ENCODE peak calls at places on chromosomes 7 and 10, in ten cellular contexts. N is psoas muscle, I is heart right ventricle, J is stomach, H is hepatocyte, U is adrenal gland, X is pancreas, C is HCT116, K is colonic mucosa, T is left ventricle myocardium inferior. V is an unnamed sample.

GRCh38 chr10:35888400-35888799 is 246.3 kb upstream of the FZD8 start:
- DNase-seq in N (no peak), I (no peak), J (no peak), H (no peak), U (no peak), X (no peak), C (no peak), K (no peak), T (no peak), V (no peak)

GRCh38 chr10:88095291-88095721 is 231.9 kb downstream of the PTEN start:
- DNase-seq in N (no peak), I (no peak), J (no peak), H (peak), U (no peak), X (no peak), C (no peak), K (no peak), T (no peak), V (no peak)

GRCh38 chr10:110576220-110576619 is 8.7 kb downstream of the SMC3 start:
- DNase-seq in N (no peak), I (no peak), J (no peak), H (no peak), U (no peak), X (no peak), C (no peak), K (no peak), T (no peak), V (no peak)

GRCh38 chr7:108114117-108114841 is 15.9 kb downstream of the LAMB4 start:
- DNase-seq in N (no peak), I (peak), J (no peak), H (peak), U (no peak), X (no peak), C (peak), K (no peak), T (no peak), V (no peak)

GRCh38 chr10:114396455-114396854 is 7.8 kb downstream of the AFAP1L2 start:
- DNase-seq in N (no peak), I (no peak), J (no peak), H (no peak), U (no peak), X (no peak), C (no peak), K (no peak), T (no peak), V (no peak)

GRCh38 chr10:35399414-35400009 is 63.2 kb downstream of the CCNY start:
- DNase-seq in N (no peak), I (no peak), J (no peak), H (no peak), U (no peak), X (no peak), C (no peak), K (no peak), T (no peak), V (no peak)

GRCh38 chr7:44471850-44472249 is 18.6 kb downstream of the NUDCD3 start:
- DNase-seq in N (no peak), I (no peak), J (no peak), H (no peak), U (no peak), X (no peak), C (no peak), K (no peak), T (no peak), V (no peak)

GRCh38 chr10:114427124-114427852 is 23.0 kb upstream of the AFAP1L2 start:
- DNase-seq in N (no peak), I (no peak), J (no peak), H (no peak), U (no peak), X (no peak), C (no peak), K (no peak), T (no peak), V (no peak)

GRCh38 chr10:60069311-60069710 is 163.0 kb upstream of the CCDC6 start:
- DNase-seq in N (no peak), I (no peak), J (no peak), H (no peak), U (no peak), X (no peak), C (no peak), K (no peak), T (no peak), V (no peak)

GRCh38 chr7:113636727-113637421 is 281.9 kb downstream of the PPP1R3A start:
- DNase-seq in N (no peak), I (no peak), J (no peak), H (no peak), U (no peak), X (no peak), C (no peak), K (no peak), T (no peak), V (no peak)

GRCh38 chr10:9215121-9215520 is 1160.6 kb downstream of the GATA3 start:
- DNase-seq in N (no peak), I (no peak), J (no peak), H (no peak), U (no peak), X (no peak), C (no peak), K (no peak), T (no peak), V (no peak)

GRCh38 chr10:3792710-3793219 is 7.8 kb upstream of the KLF6 start:
- DNase-seq in N (no peak), I (no peak), J (no peak), H (no peak), U (no peak), X (no peak), C (no peak), K (peak), T (no peak), V (no peak)

GRCh38 chr7:95589031-95589430 is 7.3 kb downstream of the PDK4 start:
- DNase-seq in N (no peak), I (no peak), J (no peak), H (no peak), U (no peak), X (no peak), C (no peak), K (no peak), T (no peak), V (no peak)

GRCh38 chr10:19874791-19875190 is 58.6 kb downstream of the PLXDC2 start:
- DNase-seq in N (no peak), I (no peak), J (no peak), H (no peak), U (no peak), X (no peak), C (no peak), K (no peak), T (no peak), V (no peak)

GRCh38 chr10:88330174-88330573 is 252.9 kb downstream of the RNLS start:
- DNase-seq in N (no peak), I (no peak), J (no peak), H (no peak), U (no peak), X (no peak), C (no peak), K (no peak), T (no peak), V (no peak)

GRCh38 chr7:55127622-55128081 is 108.8 kb downstream of the EGFR start:
- DNase-seq in N (no peak), I (peak), J (no peak), H (no peak), U (no peak), X (no peak), C (no peak), K (peak), T (no peak), V (peak)

GRCh38 chr7:55130079-55130476 is 111.3 kb downstream of the EGFR start:
- DNase-seq in N (no peak), I (no peak), J (no peak), H (no peak), U (no peak), X (no peak), C (no peak), K (no peak), T (no peak), V (peak)

GRCh38 chr7:55130554-55131198 is 111.9 kb downstream of the EGFR start:
- DNase-seq in N (peak), I (peak), J (no peak), H (no peak), U (peak), X (no peak), C (no peak), K (no peak), T (peak), V (peak)

GRCh38 chr7:55128693-55129394 is 110.0 kb downstream of the EGFR start:
- DNase-seq in N (peak), I (peak), J (no peak), H (no peak), U (no peak), X (no peak), C (no peak), K (no peak), T (peak), V (no peak)

GRCh38 chr7:55129409-55130078 is 110.7 kb downstream of the EGFR start:
- DNase-seq in N (no peak), I (no peak), J (no peak), H (no peak), U (no peak), X (no peak), C (no peak), K (peak), T (no peak), V (no peak)
- TF ChIP-seq CTCF in N (no peak), I (no peak), J (no peak), H (no peak), U (no peak), X (no peak), C (no peak), K (no peak), T (no peak), V (no peak)

DNA sequence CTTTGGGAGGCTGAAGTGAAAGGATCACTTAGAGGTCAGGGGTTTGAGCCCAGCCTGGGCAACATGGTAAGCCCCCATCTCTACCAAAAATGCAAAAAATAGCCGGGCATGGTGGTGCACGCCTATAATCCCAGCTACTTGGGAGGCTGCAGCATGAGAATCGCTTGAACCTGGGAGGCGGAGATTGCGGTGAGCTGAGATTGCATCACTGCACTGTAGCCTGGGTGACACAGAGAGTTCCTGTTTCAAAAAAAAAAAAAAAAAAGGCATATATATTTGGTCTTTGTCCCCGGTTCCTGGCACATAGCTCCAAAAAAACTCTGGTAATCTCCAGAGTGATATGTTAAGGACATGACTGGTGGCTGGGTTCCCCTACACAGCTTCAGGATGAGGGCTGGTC is 147.3 kb downstream of the SEC23IP start:
- DNase-seq in N (no peak), I (no peak), J (no peak), H (no peak), U (no peak), X (no peak), C (no peak), K (no peak), T (no peak), V (no peak)
- H3K27ac ChIP-seq in N (no peak), I (no peak), J (no peak), H (no peak), U (no peak), X (no peak), C (no peak), K (no peak), T (no peak), V (no peak)

DNA sequence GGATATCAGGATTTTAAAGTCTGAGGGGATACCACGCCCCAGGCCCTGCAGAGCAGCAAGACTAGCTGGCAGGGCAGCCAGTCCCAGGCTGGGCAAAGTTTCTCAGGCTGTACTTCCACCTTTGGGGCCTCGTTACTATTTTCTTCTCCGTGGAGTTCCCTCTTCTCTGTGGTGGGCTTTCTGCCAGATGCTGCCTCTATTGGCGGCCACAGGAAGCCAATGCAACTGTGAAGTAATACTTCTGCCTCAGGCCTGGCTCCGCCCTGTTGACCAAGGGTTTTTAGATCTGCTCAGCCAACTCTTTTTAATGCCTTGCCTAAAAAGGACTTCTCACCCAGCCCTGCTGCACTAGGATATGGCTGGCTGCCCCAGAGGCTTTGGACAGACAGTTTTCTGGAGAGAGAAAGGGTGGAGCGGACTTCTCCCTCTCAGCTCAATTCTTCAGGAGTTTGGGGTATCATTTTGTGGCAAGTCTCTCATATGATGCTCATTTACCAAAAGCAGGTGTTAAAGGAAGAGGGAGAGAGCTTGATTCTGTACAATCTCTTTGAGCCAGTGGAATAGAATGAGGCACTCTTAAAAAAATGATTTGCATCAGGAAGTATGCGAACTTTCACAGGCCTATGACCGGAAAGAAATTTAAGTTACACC is 67.4 kb downstream of the HHEX start:
- DNase-seq in N (peak), I (peak), J (peak), H (peak), U (peak), X (no peak), C (peak), K (peak), T (peak), V (no peak)
- TF ChIP-seq CTCF in N (no peak), I (peak), J (no peak), H (no peak), U (peak), X (no peak), C (no peak), K (no peak), T (peak), V (no peak)

GRCh38 chr7:98285132-98286092 is 3.9 kb downstream of the BRI3 start:
- DNase-seq in N (no peak), I (no peak), J (no peak), H (no peak), U (peak), X (peak), C (no peak), K (no peak), T (no peak), V (no peak)

GRCh38 chr7:98286093-98286525 is 4.6 kb downstream of the BRI3 start:
- DNase-seq in N (peak), I (peak), J (peak), H (peak), U (peak), X (peak), C (peak), K (peak), T (peak), V (peak)

GRCh38 chr7:98287486-98287959 is 6.0 kb downstream of the BRI3 start:
- DNase-seq in N (no peak), I (no peak), J (peak), H (peak), U (peak), X (peak), C (no peak), K (peak), T (no peak), V (peak)

GRCh38 chr7:98288064-98288823 is 6.8 kb downstream of the BRI3 start:
- DNase-seq in N (no peak), I (no peak), J (no peak), H (no peak), U (peak), X (peak), C (no peak), K (no peak), T (no peak), V (peak)

DNA sequence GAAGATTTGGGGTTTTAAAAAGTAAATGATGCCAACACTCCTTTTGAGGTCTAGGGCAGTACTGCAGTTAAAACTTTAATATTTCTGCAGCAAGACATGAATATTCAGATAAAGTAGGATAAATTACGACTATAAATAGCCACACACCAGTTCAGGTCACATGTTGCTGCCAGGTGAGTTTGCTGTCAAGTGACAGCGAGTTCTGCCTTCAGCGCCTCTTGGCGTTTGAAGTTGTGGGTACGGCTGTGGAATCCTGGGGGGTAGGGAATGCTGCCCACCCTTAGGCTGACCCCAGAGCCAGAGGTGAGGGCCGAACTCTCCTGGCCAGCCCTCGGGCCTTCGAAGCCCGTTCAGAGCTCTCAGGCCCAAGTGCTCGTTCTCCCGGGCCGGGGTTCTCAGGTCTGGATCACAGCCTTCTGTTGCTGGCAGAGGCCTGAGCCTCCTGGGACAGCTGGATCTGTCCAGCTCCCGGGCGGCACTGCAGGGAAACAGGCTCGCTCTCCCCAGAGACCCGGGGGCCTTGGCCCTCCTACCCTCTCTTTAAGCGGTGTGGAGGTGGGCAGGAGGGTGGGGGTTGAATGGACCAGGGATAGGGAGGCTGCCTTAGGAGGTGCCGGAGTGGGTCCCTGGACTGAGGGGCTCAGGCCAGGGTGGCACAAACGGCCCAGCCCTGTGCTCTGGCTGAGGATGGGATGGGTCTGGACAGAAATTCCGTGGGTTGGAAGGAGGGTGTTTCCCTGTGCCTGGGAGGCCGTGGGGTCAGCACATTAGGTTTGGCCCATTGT is 5.4 kb downstream of the BRI3 start:
- DNase-seq in N (peak), I (no peak), J (peak), H (peak), U (peak), X (peak), C (no peak), K (no peak), T (no peak), V (peak)
- H3K27ac ChIP-seq in N (peak), I (peak), J (peak), H (peak), U (peak), X (peak), C (peak), K (peak), T (peak), V (peak)

DNA sequence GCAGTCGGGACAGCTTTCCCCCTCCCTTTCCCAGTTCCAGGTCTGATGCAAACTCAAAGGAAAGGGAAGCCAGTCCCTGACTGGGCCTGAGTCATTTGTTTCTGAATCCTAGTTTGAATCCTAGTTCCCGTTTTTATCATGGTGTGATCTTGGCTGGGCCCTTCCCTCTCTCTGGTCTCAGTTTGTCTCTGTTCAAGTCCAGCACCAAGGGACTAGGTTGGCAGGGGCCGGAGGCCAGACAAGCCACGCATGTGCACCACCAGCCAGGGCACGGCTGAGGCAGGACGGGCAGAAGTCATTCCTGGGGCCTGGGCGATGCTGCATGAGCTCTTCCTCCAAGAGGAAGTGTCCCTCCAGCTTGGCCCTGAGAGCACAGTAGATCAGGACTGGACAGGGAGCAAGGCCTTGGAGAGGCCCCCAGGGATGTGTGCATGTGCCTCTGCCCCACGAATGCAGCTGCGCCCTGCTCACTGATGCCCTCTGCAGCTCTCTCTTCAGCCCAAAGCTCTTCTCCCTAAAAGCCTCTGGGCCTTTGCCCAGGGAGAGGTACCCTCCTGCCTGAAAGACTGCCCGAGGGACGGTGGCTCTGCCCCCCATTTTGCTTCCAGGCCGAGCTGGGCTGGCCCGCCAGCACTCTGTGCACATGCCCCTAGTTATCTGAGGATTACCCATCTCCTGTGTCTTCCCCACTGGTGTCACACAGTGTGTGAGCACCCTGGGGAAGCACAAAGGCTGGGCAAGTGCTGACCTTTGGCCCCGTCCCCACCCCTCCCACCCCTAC is 86.7 kb downstream of the ZMIZ1 start:
- DNase-seq in N (peak), I (peak), J (no peak), H (no peak), U (peak), X (peak), C (no peak), K (no peak), T (peak), V (no peak)
- TF ChIP-seq CTCF in N (no peak), I (peak), J (no peak), H (no peak), U (peak), X (no peak), C (no peak), K (no peak), T (peak), V (no peak)

DNA sequence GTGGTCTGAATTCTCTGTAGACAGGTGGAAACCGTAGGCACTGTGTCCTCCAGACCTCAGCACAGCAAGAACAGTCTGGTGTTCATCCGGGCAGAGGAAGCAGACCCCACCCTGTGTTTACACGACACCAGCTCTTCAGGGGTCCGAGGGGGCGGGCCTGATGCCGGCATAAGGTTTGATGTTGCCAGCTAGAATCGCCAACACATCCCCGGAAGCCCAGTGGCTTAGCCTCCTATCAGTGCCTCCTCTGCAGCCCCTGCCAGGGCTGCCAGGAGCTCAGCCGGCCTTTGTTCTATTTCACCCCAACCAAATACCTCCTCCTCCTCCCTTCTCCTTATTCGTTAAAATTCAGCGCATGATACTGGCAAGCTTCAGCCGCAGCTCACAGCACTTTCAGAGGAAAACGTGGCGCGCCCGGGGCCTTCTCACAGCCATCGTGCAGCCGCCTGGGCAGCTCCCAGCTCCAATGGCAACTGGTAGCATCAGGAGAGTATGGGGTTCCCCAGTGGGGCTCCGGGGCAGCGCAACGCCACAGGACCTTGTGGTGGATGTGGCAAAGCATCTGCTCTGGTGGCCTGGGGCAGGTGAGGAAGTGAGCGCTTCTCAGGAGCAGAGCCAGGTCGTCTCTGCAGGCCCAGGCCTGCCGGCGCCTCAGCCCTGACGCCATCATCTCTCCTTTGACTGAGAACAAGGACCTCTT is 176.3 kb upstream of the RHEB start:
- DNase-seq in N (no peak), I (no peak), J (no peak), H (no peak), U (no peak), X (no peak), C (no peak), K (no peak), T (peak), V (no peak)
- H3K27ac ChIP-seq in N (peak), I (peak), J (no peak), H (peak), U (no peak), X (no peak), C (no peak), K (peak), T (peak), V (peak)

DNA sequence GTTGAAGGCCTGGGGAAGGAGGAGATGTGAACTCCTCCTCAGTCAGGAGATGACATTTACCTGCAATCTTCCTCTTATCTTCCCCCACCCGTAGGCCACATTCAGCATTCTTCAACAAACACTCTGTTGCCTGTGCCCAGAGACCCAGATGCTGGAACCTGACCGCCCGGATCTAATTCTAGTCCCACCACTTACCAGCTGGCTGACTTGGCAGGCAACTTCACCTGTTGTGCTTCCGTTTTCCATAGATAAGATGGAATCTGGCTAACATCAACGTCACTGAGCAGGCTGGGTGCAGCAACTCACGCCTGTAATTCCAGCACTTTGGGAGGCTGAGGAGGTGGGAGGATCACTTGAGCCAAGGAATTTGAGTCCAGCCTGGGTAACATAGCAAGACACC is 21.3 kb upstream of the FXYD4 start:
- DNase-seq in N (no peak), I (no peak), J (peak), H (no peak), U (no peak), X (peak), C (no peak), K (peak), T (no peak), V (no peak)
- TF ChIP-seq CTCF in N (no peak), I (no peak), J (no peak), H (no peak), U (no peak), X (no peak), C (no peak), K (no peak), T (no peak), V (no peak)